ENCODE peak calls at places on chromosomes 6 and 20, in eight cellular contexts. L is non-pigmented ciliary epithelial cell, R is small intestine, B is occipital lobe, Q is iPS DF 6.9, S is fibroblast of the conjunctiva, T is HFFc6, U is brain microvascular endothelial cell. M is an unnamed sample.

GRCh38 chr6:63530984-63531383 is 41.3 kb upstream of the LOC128125822 start:
- DNase-seq in L (no peak), R (no peak), B (no peak), Q (no peak), S (no peak), T (no peak), U (no peak), M (no peak)

GRCh38 chr20:50034567-50035170 is 51.9 kb downstream of the SNAI1 start:
- DNase-seq in L (no peak), R (no peak), B (no peak), Q (no peak), S (no peak), T (no peak), U (no peak), M (no peak)

GRCh38 chr6:16965679-16966078 is 136.2 kb upstream of the STMND1 start:
- DNase-seq in L (no peak), R (no peak), B (no peak), Q (no peak), S (no peak), T (no peak), U (no peak), M (no peak)

GRCh38 chr6:139638179-139638872 is 263.9 kb upstream of the CITED2 start:
- DNase-seq in L (no peak), R (peak; percentile 8), B (no peak), Q (no peak), S (no peak), T (no peak), U (no peak), M (no peak)

GRCh38 chr20:62473717-62474584 is 1.8 kb downstream of the GATA5 start:
- DNase-seq in L (no peak), R (peak; percentile 66), B (no peak), Q (no peak), S (no peak), T (no peak), U (no peak), M (no peak)

GRCh38 chr6:2396856-2397640 is 151.6 kb upstream of the GMDS start:
- DNase-seq in L (no peak), R (no peak), B (no peak), Q (no peak), S (peak; percentile 28), T (peak; percentile 63), U (peak; percentile 25), M (no peak)

GRCh38 chr20:33702861-33703260 is 16.7 kb upstream of the E2F1 start:
- DNase-seq in L (no peak), R (no peak), B (peak; percentile 45), Q (no peak), S (no peak), T (no peak), U (no peak), M (no peak)

GRCh38 chr6:42279966-42280629 is 62.4 kb upstream of the MRPS10 start:
- DNase-seq in L (no peak), R (no peak), B (no peak), Q (no peak), S (no peak), T (no peak), U (peak; percentile 20), M (no peak)

GRCh38 chr20:2006452-2007381 is 12.9 kb upstream of the PDYN start:
- DNase-seq in L (no peak), R (peak; percentile 25), B (no peak), Q (peak; percentile 37), S (peak; percentile 9), T (no peak), U (peak; percentile 16), M (no peak)

GRCh38 chr20:40265872-40266533 is 423.0 kb downstream of the MAFB start:
- DNase-seq in L (no peak), R (peak; percentile 59), B (no peak), Q (no peak), S (peak; percentile 17), T (no peak), U (peak; percentile 19), M (no peak)

GRCh38 chr6:39128832-39129231 is 13.8 kb upstream of the SAYSD1 start:
- DNase-seq in L (no peak), R (no peak), B (no peak), Q (no peak), S (no peak), T (no peak), U (no peak), M (no peak)

GRCh38 chr20:818001-818664 is 15.4 kb upstream of the FAM110A start:
- DNase-seq in L (no peak), R (no peak), B (no peak), Q (no peak), S (no peak), T (no peak), U (no peak), M (no peak)

M was measured in stimulated activated naive CD4-positive, alpha-beta T cell.